ENCODE peak calls at places on chromosomes 11 and 22, in eight cellular contexts. F is cardiac septum, Y is GM18507, O is transverse colon, X is thoracic aorta, B is GM13977, Q is GM12865, E is NCI-H1930. S is an unnamed sample.

GRCh38 chr22:17199131-17199731 is 20.0 kb downstream of the ADA2 start:
- DNase-seq in E (no peak), F (no peak), Y (no peak), Q (no peak), X (no peak), O (no peak), B (no peak), S (no peak)

GRCh38 chr11:38593649-38594048 is 1995.6 kb upstream of the RAG2 start:
- DNase-seq in O (no peak), Y (no peak), X (no peak), B (no peak), Q (no peak), E (no peak), F (no peak), S (no peak)

GRCh38 chr11:19025799-19026406 is 34.6 kb downstream of the MRGPRX2 start:
- DNase-seq in B (no peak), E (no peak), Q (no peak), F (no peak), X (no peak), Y (no peak), O (no peak), S (no peak)

GRCh38 chr11:123408619-123409455 is 21.2 kb upstream of the GRAMD1B start:
- DNase-seq in F (no peak), Q (no peak), Y (no peak), E (no peak), B (no peak), X (no peak), O (no peak), S (no peak)

GRCh38 chr11:125140251-125140650 is 24.3 kb upstream of the PKNOX2 start:
- DNase-seq in B (no peak), E (no peak), O (no peak), Q (no peak), X (no peak), F (no peak), Y (no peak), S (no peak)

GRCh38 chr22:50178471-50178864 is 7.2 kb upstream of the TRABD start:
- DNase-seq in Y (no peak), B (no peak), O (no peak), X (no peak), Q (no peak), F (no peak), E (no peak), S (no peak)

GRCh38 chr11:3380706-3381570 is 2.0 kb upstream of the ZNF195 start:
- DNase-seq in Y (no peak), F (no peak), B (no peak), Q (no peak), O (no peak), E (no peak), X (no peak), S (no peak)

GRCh38 chr11:46386674-46387073 is 4.9 kb downstream of the CHRM4 start:
- DNase-seq in Y (no peak), Q (no peak), X (no peak), O (no peak), F (no peak), B (no peak), E (no peak), S (peak; percentile 70)

GRCh38 chr11:32893947-32894827 is 1.6 kb downstream of the QSER1 start:
- DNase-seq in B (peak; percentile 66), E (peak; percentile 57), Q (peak; percentile 73), X (no peak), Y (no peak), O (peak; percentile 41), F (no peak), S (peak; percentile 66)

S was measured in RCC 7860.